ENCODE peak calls at places on chromosomes 12 and 14, in seven cellular contexts. J, O, M, I, C, E and A are unnamed samples.

GRCh38 chr12:124544311-124544970 is 23.0 kb downstream of the NCOR2 start:
- DNase-seq in J (no peak), M (no peak), I (no peak), E (no peak), O (no peak), C (no peak), A (no peak)

GRCh38 chr12:130916251-130916911 is 37.3 kb upstream of the ADGRD1 start:
- DNase-seq in I (peak; percentile 61), E (no peak), C (peak; percentile 34), M (peak; percentile 71), J (peak; percentile 65), O (peak; percentile 68), A (no peak)

GRCh38 chr12:124453419-124454351 is 113.7 kb downstream of the NCOR2 start:
- DNase-seq in E (peak; percentile 74), I (peak; percentile 68), M (peak; percentile 38), J (peak; percentile 74), C (peak; percentile 60), O (no peak), A (peak; percentile 88)

GRCh38 chr12:50564240-50564947 is 59.6 kb downstream of the DIP2B start:
- DNase-seq in M (peak; percentile 67), E (no peak), O (no peak), J (no peak), I (peak; percentile 24), C (no peak), A (no peak)

GRCh38 chr14:45610303-45610702 is 357.3 kb upstream of the MIS18BP1 start:
- DNase-seq in I (no peak), O (no peak), J (no peak), M (no peak), E (no peak), C (no peak), A (no peak)

GRCh38 chr14:94423465-94424056 is 29.0 kb downstream of the SERPINA11 start:
- DNase-seq in E (no peak), M (peak; percentile 80), O (peak; percentile 14), C (peak; percentile 67), I (peak; percentile 68), J (peak; percentile 73), A (peak; percentile 4)

GRCh38 chr12:54593716-54594115 is 5.3 kb upstream of the PPP1R1A start:
- DNase-seq in E (no peak), J (no peak), M (no peak), C (no peak), O (no peak), I (no peak), A (no peak)

GRCh38 chr12:96146747-96147146 is 47.4 kb upstream of the ELK3 start:
- DNase-seq in I (no peak), O (no peak), E (no peak), J (no peak), C (no peak), M (no peak), A (no peak)

GRCh38 chr14:81441626-81442134 is 41.6 kb upstream of the STON2 start:
- DNase-seq in O (no peak), C (no peak), J (no peak), M (no peak), I (no peak), E (no peak), A (no peak)